ENCODE peak calls at places on chromosomes 2 and 18, in four cellular contexts. One of them, this sample, is unnamed.

GRCh38 chr2:134502090-134502487 is 216.7 kb downstream of the TMEM163 start:
- DNase-seq in HCT116: no peak
- DNase-seq in H1: no peak
- DNase-seq in K562: no peak
- DNase-seq in this sample: no peak

GRCh38 chr2:70596739-70597138 is 43.1 kb upstream of the TGFA start:
- DNase-seq in HCT116: peak
- DNase-seq in H1: no peak
- DNase-seq in K562: no peak
- DNase-seq in this sample: peak

GRCh38 chr2:182164686-182165085 is 179.0 kb downstream of the PPP1R1C start:
- DNase-seq in HCT116: no peak
- DNase-seq in H1: no peak
- DNase-seq in K562: no peak
- DNase-seq in this sample: no peak

GRCh38 chr2:16051046-16051489 is 110.7 kb downstream of the MYCN start:
- DNase-seq in HCT116: no peak
- DNase-seq in H1: no peak
- DNase-seq in K562: no peak
- DNase-seq in this sample: no peak

GRCh38 chr2:85525567-85525966 is 13.4 kb upstream of the MAT2A start:
- DNase-seq in HCT116: no peak
- DNase-seq in H1: no peak
- DNase-seq in K562: peak
- DNase-seq in this sample: no peak

GRCh38 chr2:218035463-218036100 is 32.8 kb upstream of the TNS1 start:
- DNase-seq in HCT116: no peak
- DNase-seq in H1: no peak
- DNase-seq in K562: no peak
- DNase-seq in this sample: no peak

GRCh38 chr2:96142217-96143113 is 2.8 kb downstream of the DUSP2 start:
- DNase-seq in HCT116: no peak
- DNase-seq in H1: peak
- DNase-seq in K562: peak
- DNase-seq in this sample: no peak

GRCh38 chr18:79570266-79571201 is 109.1 kb upstream of the CTDP1 start:
- DNase-seq in HCT116: peak
- DNase-seq in H1: peak
- DNase-seq in K562: no peak
- DNase-seq in this sample: no peak

GRCh38 chr2:21256006-21256405 is 132.2 kb downstream of the TDRD15 start:
- DNase-seq in HCT116: no peak
- DNase-seq in H1: no peak
- DNase-seq in K562: no peak
- DNase-seq in this sample: no peak

GRCh38 chr2:161983896-161984295 is 90.1 kb downstream of the DPP4 start:
- DNase-seq in HCT116: no peak
- DNase-seq in H1: no peak
- DNase-seq in K562: no peak
- DNase-seq in this sample: no peak

GRCh38 chr2:54461251-54461650 is 5.1 kb downstream of the SPTBN1 start:
- DNase-seq in HCT116: no peak
- DNase-seq in H1: no peak
- DNase-seq in K562: no peak
- DNase-seq in this sample: no peak

GRCh38 chr18:8929381-8929780 is 173.1 kb upstream of the NDUFV2 start:
- DNase-seq in HCT116: no peak
- DNase-seq in H1: no peak
- DNase-seq in K562: no peak
- DNase-seq in this sample: no peak

GRCh38 chr2:8435608-8436007 is 246.2 kb upstream of the ID2 start:
- DNase-seq in HCT116: no peak
- DNase-seq in H1: no peak
- DNase-seq in K562: no peak
- DNase-seq in this sample: no peak

GRCh38 chr2:236824836-236825235 is 255.2 kb downstream of the ACKR3 start:
- DNase-seq in HCT116: no peak
- DNase-seq in H1: no peak
- DNase-seq in K562: no peak
- DNase-seq in this sample: peak

GRCh38 chr2:113068706-113069485 is 1.1 kb downstream of the IL1F10 start:
- DNase-seq in HCT116: no peak
- DNase-seq in H1: no peak
- DNase-seq in K562: no peak
- DNase-seq in this sample: peak

GRCh38 chr2:188367164-188367563 is 75.5 kb downstream of the GULP1 start:
- DNase-seq in HCT116: no peak
- DNase-seq in H1: no peak
- DNase-seq in K562: no peak
- DNase-seq in this sample: no peak

GRCh38 chr18:63205791-63206252 is 113.7 kb downstream of the BCL2 start:
- DNase-seq in HCT116: no peak
- DNase-seq in H1: no peak
- DNase-seq in K562: no peak
- DNase-seq in this sample: no peak

GRCh38 chr2:1491751-1492150 is 78.5 kb downstream of the TPO start:
- DNase-seq in HCT116: no peak
- DNase-seq in H1: peak
- DNase-seq in K562: no peak
- DNase-seq in this sample: no peak

GRCh38 chr18:49639643-49640361 is 77.9 kb downstream of the LIPG start:
- DNase-seq in HCT116: no peak
- DNase-seq in H1: no peak
- DNase-seq in K562: no peak
- DNase-seq in this sample: no peak

GRCh38 chr2:77228379-77228778 is 293.8 kb downstream of the LRRTM4 start:
- DNase-seq in HCT116: no peak
- DNase-seq in H1: no peak
- DNase-seq in K562: no peak
- DNase-seq in this sample: no peak

GRCh38 chr2:207863345-207863744 is 93.6 kb upstream of the FZD5 start:
- DNase-seq in HCT116: no peak
- DNase-seq in H1: no peak
- DNase-seq in K562: no peak
- DNase-seq in this sample: no peak

GRCh38 chr2:50943781-50944180 is 88.2 kb downstream of the NRXN1 start:
- DNase-seq in HCT116: no peak
- DNase-seq in H1: no peak
- DNase-seq in K562: no peak
- DNase-seq in this sample: no peak

GRCh38 chr18:72283148-72283925 is 260.8 kb downstream of the CBLN2 start:
- DNase-seq in HCT116: no peak
- DNase-seq in H1: no peak
- DNase-seq in K562: no peak
- DNase-seq in this sample: no peak

GRCh38 chr18:55503167-55503820 is 84.7 kb downstream of the TCF4 start:
- DNase-seq in HCT116: no peak
- DNase-seq in H1: no peak
- DNase-seq in K562: no peak
- DNase-seq in this sample: no peak

GRCh38 chr2:72794572-72794971 is 31.3 kb downstream of the EXOC6B start:
- DNase-seq in HCT116: no peak
- DNase-seq in H1: no peak
- DNase-seq in K562: no peak
- DNase-seq in this sample: no peak

GRCh38 chr2:128301501-128301966 is 17.1 kb downstream of the HS6ST1 start:
- DNase-seq in HCT116: no peak
- DNase-seq in H1: no peak
- DNase-seq in K562: no peak
- DNase-seq in this sample: no peak

GRCh38 chr2:20803974-20804373 is 18.9 kb downstream of the LDAH start:
- DNase-seq in HCT116: no peak
- DNase-seq in H1: no peak
- DNase-seq in K562: no peak
- DNase-seq in this sample: no peak

GRCh38 chr2:1653137-1653789 is 91.1 kb downstream of the PXDN start:
- DNase-seq in HCT116: no peak
- DNase-seq in H1: no peak
- DNase-seq in K562: no peak
- DNase-seq in this sample: no peak

GRCh38 chr2:193153576-193153975 is 958.8 kb upstream of the TMEFF2 start:
- DNase-seq in HCT116: no peak
- DNase-seq in H1: no peak
- DNase-seq in K562: no peak
- DNase-seq in this sample: no peak

GRCh38 chr2:193156480-193156879 is 961.7 kb upstream of the TMEFF2 start:
- DNase-seq in HCT116: no peak
- DNase-seq in H1: no peak
- DNase-seq in K562: no peak
- DNase-seq in this sample: no peak

DNA sequence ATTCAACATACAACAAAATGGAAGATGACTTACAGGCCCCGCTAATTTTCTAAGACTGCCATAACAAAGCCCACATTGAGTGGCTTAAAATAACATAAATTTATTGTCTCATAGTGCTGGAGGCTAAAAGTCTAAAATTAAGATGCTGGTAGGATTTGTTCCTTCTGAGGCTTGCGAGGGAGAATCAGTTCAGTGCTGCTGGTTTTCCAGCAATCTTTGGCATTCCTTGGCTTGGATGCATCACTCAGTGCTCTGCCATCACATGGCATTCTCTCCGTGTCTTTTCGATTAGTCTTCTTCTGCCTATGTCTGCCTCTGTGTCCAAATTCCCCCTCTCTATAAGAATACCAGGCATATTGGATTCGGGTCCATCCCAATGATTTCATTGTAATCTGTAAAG is 959.3 kb upstream of the TMEFF2 start:
- DNase-seq in HCT116: no peak
- DNase-seq in H1: no peak
- DNase-seq in K562: no peak
- DNase-seq in this sample: no peak
- TF ChIP-seq JUND in HCT116: no peak
- TF ChIP-seq JUND in H1: no peak
- TF ChIP-seq JUND in K562: no peak
- TF ChIP-seq JUND in this sample: no peak

GRCh38 chr2:84417453-84417852 is 41.6 kb downstream of the SUCLG1 start:
- DNase-seq in HCT116: no peak
- DNase-seq in H1: no peak
- DNase-seq in K562: no peak
- DNase-seq in this sample: no peak
- TF ChIP-seq JUND in HCT116: no peak
- TF ChIP-seq JUND in H1: no peak
- TF ChIP-seq JUND in K562: no peak
- TF ChIP-seq JUND in this sample: no peak

DNA sequence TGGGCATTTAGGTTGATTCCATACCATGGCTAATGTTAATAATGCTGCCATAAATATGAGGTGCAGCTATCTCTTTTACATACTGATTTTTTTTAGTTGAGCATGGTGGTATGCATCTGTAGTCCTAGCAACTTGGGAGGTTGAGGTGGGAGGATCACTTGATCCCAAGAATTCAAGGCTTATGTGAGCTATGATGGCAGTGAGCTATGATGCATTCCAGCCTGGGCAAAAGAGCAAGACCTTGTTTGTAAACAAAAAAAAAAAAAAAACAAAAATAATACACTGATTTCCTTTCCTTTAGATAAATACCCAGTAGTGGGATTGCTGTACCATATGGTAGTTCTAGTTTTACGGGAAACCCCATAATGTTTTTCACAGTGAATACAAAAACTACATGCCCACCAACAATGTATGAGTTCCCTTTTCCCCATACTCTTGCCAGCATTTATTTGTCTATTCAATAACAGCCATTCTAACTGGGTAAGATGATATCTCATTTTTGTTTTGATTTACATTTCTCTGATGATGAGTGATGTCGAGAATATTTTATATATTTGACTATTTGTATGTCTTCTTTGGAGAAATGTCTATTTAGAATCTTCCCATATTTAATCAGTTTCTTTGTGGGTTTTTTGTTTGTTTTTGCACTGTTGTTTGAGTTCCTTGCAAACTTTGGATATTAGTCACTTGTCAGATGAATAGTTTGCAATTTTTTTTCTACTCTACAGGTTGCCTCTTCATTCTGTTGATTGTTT is 281.0 kb upstream of the KYNU start:
- DNase-seq in HCT116: no peak
- DNase-seq in H1: no peak
- DNase-seq in K562: no peak
- DNase-seq in this sample: no peak
- TF ChIP-seq JUND in HCT116: no peak
- TF ChIP-seq JUND in H1: no peak
- TF ChIP-seq JUND in K562: no peak
- TF ChIP-seq JUND in this sample: no peak

DNA sequence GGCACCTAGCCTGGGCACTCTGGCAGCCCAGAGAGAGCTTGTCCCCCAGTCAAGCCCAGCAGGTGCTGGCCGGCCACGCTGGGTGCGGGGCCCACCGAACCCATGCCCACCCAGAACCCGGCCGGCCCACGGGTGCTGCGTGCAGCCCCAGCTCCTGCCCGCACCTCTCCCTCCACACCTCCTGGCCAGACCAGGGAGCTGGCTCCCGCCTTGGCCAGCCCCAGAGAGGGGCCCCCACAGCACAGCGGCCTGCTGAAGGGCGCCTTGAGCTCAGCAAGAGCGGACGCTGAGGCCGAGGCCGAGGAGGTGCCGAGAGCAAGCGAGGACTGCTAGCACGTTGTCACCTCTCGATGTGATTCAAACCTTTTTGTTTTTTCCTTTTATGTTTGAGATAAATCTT is 407.0 kb upstream of the KCNJ3 start:
- DNase-seq in HCT116: no peak
- DNase-seq in H1: no peak
- DNase-seq in K562: no peak
- DNase-seq in this sample: no peak
- TF ChIP-seq JUND in HCT116: no peak
- TF ChIP-seq JUND in H1: no peak
- TF ChIP-seq JUND in K562: no peak
- TF ChIP-seq JUND in this sample: no peak

This sample was measured in T47D.